ENCODE peak calls at places on chromosomes 3 and 15, in seven cellular contexts. U, E, G, Q, H, A and S are unnamed samples.

GRCh38 chr3:27657404-27657803 is 64.7 kb downstream of the EOMES start:
- DNase-seq in H (no peak), U (no peak), G (no peak), Q (no peak), E (no peak), A (no peak), S (no peak)

GRCh38 chr15:84731774-84732173 is 15.8 kb upstream of the SEC11A start:
- DNase-seq in G (no peak), U (no peak), A (no peak), E (no peak), Q (no peak), H (peak; percentile 81), S (no peak)

GRCh38 chr15:39592500-39592899 is 11.6 kb downstream of the THBS1 start:
- DNase-seq in E (no peak), U (no peak), Q (no peak), A (peak; percentile 13), H (peak; percentile 59), G (no peak), S (no peak)

GRCh38 chr15:61115679-61116078 is 113.4 kb downstream of the RORA start:
- DNase-seq in U (no peak), G (no peak), H (peak; percentile 3), E (no peak), A (no peak), Q (no peak), S (no peak)

GRCh38 chr3:169118666-169119370 is 544.7 kb downstream of the MECOM start:
- DNase-seq in E (no peak), U (no peak), Q (no peak), H (peak; percentile 43), A (no peak), G (no peak), S (no peak)

GRCh38 chr3:101170806-101171558 is 149.4 kb downstream of the IMPG2 start:
- DNase-seq in G (no peak), E (no peak), H (no peak), U (no peak), Q (no peak), A (no peak), S (no peak)

GRCh38 chr3:171323934-171324535 is 136.2 kb downstream of the TNIK start:
- DNase-seq in U (no peak), Q (peak; percentile 57), E (no peak), A (no peak), G (no peak), H (peak; percentile 43), S (no peak)

GRCh38 chr15:77118787-77119410 is 48.0 kb upstream of the TSPAN3 start:
- DNase-seq in G (peak; percentile 74), E (peak; percentile 36), A (peak; percentile 38), U (no peak), Q (peak; percentile 56), H (peak; percentile 80), S (peak; percentile 56)

GRCh38 chr3:128270559-128271492 is 117.5 kb downstream of the EEFSEC start:
- DNase-seq in A (no peak), H (no peak), U (no peak), Q (no peak), G (no peak), E (no peak), S (no peak)

GRCh38 chr3:184230081-184230602 is 757 bp downstream of the VWA5B2 start:
- DNase-seq in E (no peak), Q (peak; percentile 41), G (no peak), U (no peak), A (no peak), H (no peak), S (peak; percentile 69)

GRCh38 chr3:62201438-62202035 is 171.8 kb downstream of the FEZF2 start:
- DNase-seq in E (peak; percentile 16), U (no peak), A (no peak), H (peak; percentile 51), G (no peak), Q (no peak), S (peak; percentile 21)

GRCh38 chr3:72848703-72849081 is 447 bp upstream of the SHQ1 start:
- DNase-seq in G (no peak), U (no peak), A (no peak), E (no peak), Q (peak; percentile 13), H (no peak), S (peak; percentile 80)

GRCh38 chr15:62474771-62475124 is 309.7 kb upstream of the C2CD4B start:
- DNase-seq in A (no peak), E (no peak), H (peak; percentile 34), Q (no peak), U (no peak), G (no peak), S (no peak)

GRCh38 chr15:78879517-78880241 is 7.0 kb downstream of the MORF4L1 start:
- DNase-seq in E (no peak), A (no peak), G (no peak), H (peak; percentile 40), U (no peak), Q (no peak), S (peak; percentile 66)

GRCh38 chr15:38474155-38474757 is 20.3 kb downstream of the FAM98B start:
- DNase-seq in E (peak; percentile 29), A (no peak), G (peak; percentile 54), U (no peak), Q (peak; percentile 17), H (peak; percentile 82), S (peak; percentile 62)

GRCh38 chr3:9878700-9879099 is 1.4 kb downstream of the CIDEC start:
- DNase-seq in A (peak; percentile 72), U (no peak), H (no peak), Q (no peak), G (peak; percentile 90), E (no peak), S (no peak)

GRCh38 chr3:117674321-117674720 is 964.7 kb downstream of the TUSC7 start:
- DNase-seq in U (no peak), G (no peak), E (no peak), A (no peak), Q (no peak), H (peak; percentile 40), S (no peak)

GRCh38 chr15:67863442-67863987 is 23.7 kb upstream of the RNU6-1 start:
- DNase-seq in E (peak; percentile 46), A (peak; percentile 81), Q (peak; percentile 75), U (peak; percentile 85), H (peak; percentile 71), G (peak; percentile 87), S (peak; percentile 82)

DNA sequence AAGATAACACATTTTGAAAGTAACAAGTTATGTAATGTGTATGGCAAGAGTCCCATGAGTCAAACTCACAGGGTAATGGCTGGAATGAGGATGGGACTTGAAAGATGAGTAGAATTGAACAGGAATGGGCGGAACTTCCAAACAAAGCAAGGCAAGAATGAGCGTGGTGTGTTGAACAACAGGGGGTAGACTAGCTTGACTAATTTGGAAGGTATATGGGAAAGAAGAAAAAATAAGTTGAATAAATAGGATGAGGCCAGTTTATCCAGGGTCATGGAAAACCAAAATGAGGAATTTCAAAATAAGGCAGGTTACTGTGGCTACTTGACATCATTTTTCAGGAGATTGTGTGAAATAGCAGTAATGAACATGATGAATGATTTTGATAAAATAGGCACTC is 2.5 kb upstream of the DPH6 start:
- DNase-seq in A (no peak), E (no peak), H (no peak), U (no peak), G (no peak), Q (no peak), S (peak; percentile 12)
- TF ChIP-seq POLR2A in A (no peak), E (no peak), H (no peak), U (no peak), G (no peak), Q (no peak), S (no peak)

GRCh38 chr3:131386429-131386926 is 4.9 kb downstream of the NUDT16 start:
- DNase-seq in H (no peak), A (peak; percentile 79), G (peak; percentile 89), U (no peak), Q (no peak), E (no peak), S (no peak)

DNA sequence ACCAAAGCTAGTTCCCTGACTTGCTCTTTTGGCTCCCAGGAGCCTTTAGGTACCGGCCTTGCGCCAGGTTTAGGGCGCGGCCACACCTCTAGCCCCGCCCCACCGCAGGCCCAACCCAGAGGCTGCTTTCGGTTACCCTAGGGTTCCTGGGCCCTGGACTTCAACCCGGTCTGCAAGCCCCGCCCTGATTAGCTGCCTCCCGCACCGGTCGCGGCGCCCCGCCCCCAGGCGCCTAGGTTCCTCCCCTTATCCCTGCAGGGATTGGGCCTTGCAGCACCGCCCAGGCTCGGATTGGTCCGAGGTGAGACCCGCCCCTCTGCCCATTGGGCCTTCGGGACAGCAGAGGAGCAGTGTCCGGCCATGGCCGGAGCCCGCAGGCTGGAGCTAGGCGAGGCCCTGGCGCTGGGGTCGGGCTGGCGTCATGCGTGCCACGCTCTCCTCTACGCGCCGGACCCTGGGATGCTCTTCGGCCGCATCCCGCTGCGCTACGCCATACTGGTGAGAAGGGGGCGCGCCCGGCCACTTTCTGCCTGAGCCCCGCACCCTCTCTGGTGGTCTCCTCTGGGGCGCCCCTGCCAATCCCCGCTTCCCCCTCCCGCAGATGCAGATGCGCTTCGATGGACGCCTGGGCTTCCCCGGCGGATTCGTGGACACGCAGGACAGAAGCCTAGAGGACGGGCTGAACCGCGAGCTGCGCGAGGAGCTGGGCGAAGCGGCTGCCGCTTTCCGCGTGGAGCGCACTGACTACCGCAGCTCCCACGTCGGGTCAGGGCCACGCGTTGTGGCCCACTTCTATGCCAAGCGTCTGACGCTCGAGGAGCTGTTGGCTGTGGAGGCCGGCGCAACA is at the start of gene NUDT16:
- DNase-seq in H (peak; percentile 98), G (peak; percentile 100), E (peak; percentile 96), Q (peak; percentile 100), A (peak; percentile 100), U (peak; percentile 100), S (peak; percentile 99)
- TF ChIP-seq POLR2A in H (peak; percentile 79), G (peak; percentile 97), E (peak; percentile 57), Q (peak; percentile 97), A (peak; percentile 97), U (peak; percentile 87), S (peak; percentile 80)

DNA sequence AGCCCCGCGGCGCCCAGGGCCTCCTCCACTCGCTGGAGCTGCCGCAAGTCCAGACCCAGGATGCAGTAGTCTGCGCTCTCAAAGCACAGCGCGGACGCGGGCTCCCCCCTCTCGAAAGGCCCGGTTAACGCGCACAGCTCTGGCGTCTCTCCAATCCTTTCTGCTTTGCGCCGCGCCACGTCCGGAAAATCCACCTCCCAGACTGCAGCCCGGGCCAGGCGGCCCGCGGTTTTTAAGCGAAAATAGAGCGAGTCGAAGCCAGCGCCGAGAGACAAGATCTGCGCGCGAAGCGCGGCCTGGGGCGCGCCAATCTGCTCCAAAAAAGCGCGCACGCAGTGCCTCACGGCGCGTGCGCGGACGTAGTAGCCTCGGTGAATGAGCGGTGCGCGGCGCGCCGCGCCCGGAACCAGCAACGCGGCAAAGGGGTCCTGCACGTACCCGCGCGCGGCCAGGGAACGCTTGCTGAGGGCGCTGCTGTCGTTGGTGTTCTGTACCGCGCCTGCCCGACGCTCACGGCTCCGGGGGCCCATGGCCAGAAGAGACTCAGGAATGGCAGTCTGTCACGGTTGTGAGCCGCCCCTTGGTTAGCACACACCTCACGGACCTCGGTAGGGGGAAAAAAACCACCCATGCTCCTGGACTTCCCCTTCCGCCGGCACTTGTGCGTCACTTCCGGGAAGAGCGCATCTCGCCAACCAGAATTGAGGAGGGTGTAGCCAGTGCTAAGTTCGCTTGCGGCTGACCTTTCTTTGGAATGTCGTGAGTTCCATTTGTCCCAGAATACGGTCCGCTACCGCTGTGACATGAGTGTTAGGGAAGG is at the start of gene LCMT2:
- DNase-seq in G (peak; percentile 97), A (peak; percentile 94), Q (peak; percentile 91), E (peak; percentile 81), U (peak; percentile 89), H (peak; percentile 94), S (peak; percentile 97)
- TF ChIP-seq POLR2A in G (peak; percentile 27), A (peak; percentile 68), Q (peak; percentile 75), E (peak; percentile 76), U (peak; percentile 60), H (peak; percentile 79), S (peak; percentile 98)

DNA sequence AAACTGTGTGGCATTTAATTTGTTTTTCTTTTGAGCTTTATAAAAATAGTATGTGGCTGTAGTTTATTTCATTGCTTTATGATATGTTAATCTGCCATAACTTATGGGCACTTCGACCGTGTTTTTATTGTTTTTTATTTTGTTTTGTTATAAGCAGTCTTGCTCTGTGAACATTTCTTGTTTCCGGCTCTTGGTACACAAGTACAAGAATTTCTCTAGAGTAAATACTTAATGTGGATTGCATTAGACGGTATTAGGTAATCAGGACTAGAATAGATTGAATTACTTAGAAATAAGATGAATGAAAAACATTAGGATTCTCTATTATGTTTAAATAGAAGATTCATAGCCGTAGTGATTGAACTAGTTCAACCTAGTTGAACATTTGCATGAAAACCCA is 2.1 kb downstream of the ZFAND6 start:
- DNase-seq in A (no peak), Q (no peak), U (no peak), H (peak; percentile 43), E (no peak), G (no peak), S (no peak)
- TF ChIP-seq POLR2A in A (no peak), Q (no peak), U (no peak), H (no peak), E (no peak), G (no peak), S (no peak)